ENCODE peak calls at places on chromosomes 3 and 15, in ten cellular contexts. A is astrocyte, G is HepG2, H is breast epithelium, I is upper lobe of left lung, O is AG09319, W is choroid plexus epithelial cell, N is pancreas, J is uterus, Y is astrocyte of the spinal cord. X is an unnamed sample.

GRCh38 chr3:197298858-197299854 is 744 bp upstream of the DLG1 start:
- DNase-seq in A (no peak), G (peak), H (peak), I (peak), O (no peak), W (peak), N (peak), J (peak), Y (peak), X (peak)

GRCh38 chr3:113496924-113497323 is 18.0 kb downstream of the SPICE1 start:
- DNase-seq in A (no peak), G (no peak), H (no peak), I (no peak), O (no peak), W (peak), N (no peak), J (no peak), Y (peak), X (peak)

GRCh38 chr3:157429703-157430102 is 6.9 kb upstream of the PTX3 start:
- DNase-seq in A (no peak), G (no peak), H (no peak), I (no peak), O (no peak), W (peak), N (no peak), J (no peak), Y (no peak), X (peak)

GRCh38 chr3:123749716-123750115 is 134.4 kb downstream of the MYLK start:
- DNase-seq in A (peak), G (peak), H (no peak), I (peak), O (peak), W (peak), N (no peak), J (no peak), Y (peak), X (peak)

GRCh38 chr15:70627734-70628541 is 135.4 kb downstream of the UACA start:
- DNase-seq in A (peak), G (no peak), H (no peak), I (no peak), O (no peak), W (peak), N (no peak), J (no peak), Y (peak), X (no peak)

GRCh38 chr15:70632981-70633380 is 130.4 kb downstream of the UACA start:
- DNase-seq in A (no peak), G (no peak), H (no peak), I (no peak), O (no peak), W (no peak), N (no peak), J (no peak), Y (no peak), X (no peak)

GRCh38 chr3:57135964-57136363 is 29.2 kb downstream of the IL17RD start:
- DNase-seq in A (no peak), G (no peak), H (no peak), I (no peak), O (no peak), W (no peak), N (no peak), J (no peak), Y (no peak), X (no peak)

GRCh38 chr3:130820976-130821375 is 72.9 kb upstream of the ATP2C1 start:
- DNase-seq in A (peak), G (peak), H (no peak), I (peak), O (no peak), W (peak), N (no peak), J (no peak), Y (peak), X (peak)

GRCh38 chr3:62622553-62623174 is 249.3 kb upstream of the FEZF2 start:
- DNase-seq in A (peak), G (peak), H (no peak), I (no peak), O (peak), W (peak), N (no peak), J (no peak), Y (peak), X (peak)

GRCh38 chr3:26622634-26623408 is at the start of gene LRRC3B:
- DNase-seq in A (no peak), G (no peak), H (no peak), I (no peak), O (no peak), W (no peak), N (no peak), J (no peak), Y (no peak), X (no peak)

GRCh38 chr3:112378989-112379692 is 46.2 kb downstream of the CD200 start:
- DNase-seq in A (peak), G (no peak), H (no peak), I (peak), O (no peak), W (peak), N (no peak), J (no peak), Y (peak), X (peak)

GRCh38 chr3:138729279-138729678 is 105.4 kb downstream of the PIK3CB start:
- DNase-seq in A (no peak), G (no peak), H (no peak), I (no peak), O (no peak), W (no peak), N (no peak), J (no peak), Y (no peak), X (no peak)

GRCh38 chr3:183317886-183318845 is 65.1 kb downstream of the B3GNT5 start:
- DNase-seq in A (peak), G (no peak), H (no peak), I (no peak), O (no peak), W (peak), N (no peak), J (no peak), Y (peak), X (peak)

GRCh38 chr15:42020713-42021273 is at the start of gene PLA2G4E:
- DNase-seq in A (no peak), G (no peak), H (no peak), I (no peak), O (no peak), W (no peak), N (no peak), J (no peak), Y (no peak), X (peak)

GRCh38 chr15:74525946-74526345 is 15.1 kb upstream of the ARID3B start:
- DNase-seq in A (peak), G (no peak), H (no peak), I (no peak), O (no peak), W (peak), N (no peak), J (no peak), Y (peak), X (peak)

GRCh38 chr3:96449341-96449740 is 365.1 kb upstream of the EPHA6 start:
- DNase-seq in A (no peak), G (no peak), H (no peak), I (no peak), O (no peak), W (no peak), N (no peak), J (no peak), Y (no peak), X (no peak)

GRCh38 chr3:170751083-170751893 is 118.7 kb downstream of the RPL22L1 start:
- DNase-seq in A (peak), G (no peak), H (peak), I (no peak), O (peak), W (peak), N (peak), J (peak), Y (peak), X (peak)

GRCh38 chr15:65212097-65212496 is 824 bp upstream of the CILP start:
- DNase-seq in A (no peak), G (peak), H (no peak), I (no peak), O (no peak), W (no peak), N (no peak), J (no peak), Y (no peak), X (peak)

GRCh38 chr15:82663186-82663600 is 16.0 kb upstream of the CPEB1 start:
- DNase-seq in A (peak), G (peak), H (no peak), I (no peak), O (no peak), W (peak), N (peak), J (no peak), Y (peak), X (peak)

GRCh38 chr3:138458774-138459499 is 24.5 kb downstream of the ESYT3 start:
- DNase-seq in A (no peak), G (no peak), H (peak), I (peak), O (no peak), W (no peak), N (no peak), J (no peak), Y (no peak), X (no peak)

GRCh38 chr15:33086500-33087141 is 107.9 kb downstream of the FMN1 start:
- DNase-seq in A (peak), G (peak), H (no peak), I (no peak), O (peak), W (peak), N (no peak), J (no peak), Y (peak), X (peak)

GRCh38 chr15:47705601-47706000 is 11.7 kb upstream of the SEMA6D start:
- DNase-seq in A (no peak), G (no peak), H (no peak), I (no peak), O (no peak), W (no peak), N (no peak), J (no peak), Y (no peak), X (no peak)

GRCh38 chr3:196431193-196432136 is 762 bp downstream of the UBXN7 start:
- DNase-seq in A (peak), G (peak), H (no peak), I (peak), O (no peak), W (peak), N (peak), J (peak), Y (peak), X (peak)

GRCh38 chr3:109918740-109919139 is 581.4 kb upstream of the DPPA4 start:
- DNase-seq in A (no peak), G (no peak), H (no peak), I (no peak), O (no peak), W (no peak), N (no peak), J (no peak), Y (no peak), X (no peak)

GRCh38 chr3:79015854-79016253 is 751.9 kb downstream of the ROBO1 start:
- DNase-seq in A (no peak), G (no peak), H (no peak), I (no peak), O (no peak), W (no peak), N (no peak), J (no peak), Y (no peak), X (no peak)

GRCh38 chr15:70099966-70100494 is 2.3 kb upstream of the TLE3 start:
- DNase-seq in A (no peak), G (no peak), H (no peak), I (no peak), O (no peak), W (no peak), N (no peak), J (no peak), Y (no peak), X (no peak)

GRCh38 chr15:61227269-61228024 is 1.7 kb downstream of the RORA start:
- DNase-seq in A (peak), G (no peak), H (no peak), I (no peak), O (no peak), W (peak), N (peak), J (peak), Y (peak), X (peak)

GRCh38 chr15:38192496-38192895 is 60.1 kb upstream of the SPRED1 start:
- DNase-seq in A (no peak), G (no peak), H (no peak), I (no peak), O (no peak), W (no peak), N (no peak), J (no peak), Y (no peak), X (no peak)

GRCh38 chr3:30984855-30985793 is 90.7 kb upstream of the GADL1 start:
- DNase-seq in A (peak), G (no peak), H (no peak), I (no peak), O (no peak), W (peak), N (no peak), J (no peak), Y (no peak), X (peak)

GRCh38 chr15:71237456-71238188 is 122.4 kb downstream of the THSD4 start:
- DNase-seq in A (peak), G (peak), H (no peak), I (no peak), O (peak), W (peak), N (no peak), J (peak), Y (peak), X (peak)

GRCh38 chr3:8713901-8714759 is 19.5 kb upstream of the CAV3 start:
- DNase-seq in A (no peak), G (peak), H (no peak), I (no peak), O (no peak), W (peak), N (no peak), J (no peak), Y (no peak), X (peak)

GRCh38 chr3:45477026-45477725 is 88.8 kb downstream of the LARS2 start:
- DNase-seq in A (peak), G (no peak), H (no peak), I (no peak), O (no peak), W (no peak), N (no peak), J (no peak), Y (peak), X (no peak)

GRCh38 chr3:72606005-72606800 is 242.0 kb downstream of the SHQ1 start:
- DNase-seq in A (no peak), G (peak), H (no peak), I (no peak), O (no peak), W (no peak), N (peak), J (no peak), Y (no peak), X (no peak)

GRCh38 chr15:99566157-99566900 is 545 bp downstream of the MEF2A start:
- DNase-seq in A (no peak), G (no peak), H (no peak), I (peak), O (no peak), W (no peak), N (peak), J (peak), Y (peak), X (peak)

GRCh38 chr3:104586344-104586743 is 780.4 kb upstream of the ALCAM start:
- DNase-seq in A (no peak), G (no peak), H (no peak), I (no peak), O (no peak), W (no peak), N (no peak), J (no peak), Y (no peak), X (no peak)

GRCh38 chr15:51223771-51224229 is 114.6 kb downstream of the CYP19A1 start:
- DNase-seq in A (peak), G (no peak), H (no peak), I (peak), O (peak), W (peak), N (no peak), J (no peak), Y (peak), X (peak)

GRCh38 chr3:43366466-43366865 is 80.1 kb downstream of the SNRK start:
- DNase-seq in A (no peak), G (no peak), H (no peak), I (no peak), O (no peak), W (no peak), N (no peak), J (no peak), Y (no peak), X (no peak)

GRCh38 chr3:13195374-13195773 is 122.1 kb upstream of the IQSEC1 start:
- DNase-seq in A (no peak), G (no peak), H (no peak), I (no peak), O (no peak), W (no peak), N (no peak), J (no peak), Y (no peak), X (no peak)

GRCh38 chr3:29426302-29427226 is 145.7 kb downstream of the RBMS3 start:
- DNase-seq in A (no peak), G (no peak), H (no peak), I (no peak), O (no peak), W (peak), N (no peak), J (no peak), Y (no peak), X (no peak)
- TF ChIP-seq CTCF in A (no peak), G (no peak), H (no peak), I (no peak), O (no peak), W (no peak), N (no peak), J (no peak), Y (no peak), X (no peak)

DNA sequence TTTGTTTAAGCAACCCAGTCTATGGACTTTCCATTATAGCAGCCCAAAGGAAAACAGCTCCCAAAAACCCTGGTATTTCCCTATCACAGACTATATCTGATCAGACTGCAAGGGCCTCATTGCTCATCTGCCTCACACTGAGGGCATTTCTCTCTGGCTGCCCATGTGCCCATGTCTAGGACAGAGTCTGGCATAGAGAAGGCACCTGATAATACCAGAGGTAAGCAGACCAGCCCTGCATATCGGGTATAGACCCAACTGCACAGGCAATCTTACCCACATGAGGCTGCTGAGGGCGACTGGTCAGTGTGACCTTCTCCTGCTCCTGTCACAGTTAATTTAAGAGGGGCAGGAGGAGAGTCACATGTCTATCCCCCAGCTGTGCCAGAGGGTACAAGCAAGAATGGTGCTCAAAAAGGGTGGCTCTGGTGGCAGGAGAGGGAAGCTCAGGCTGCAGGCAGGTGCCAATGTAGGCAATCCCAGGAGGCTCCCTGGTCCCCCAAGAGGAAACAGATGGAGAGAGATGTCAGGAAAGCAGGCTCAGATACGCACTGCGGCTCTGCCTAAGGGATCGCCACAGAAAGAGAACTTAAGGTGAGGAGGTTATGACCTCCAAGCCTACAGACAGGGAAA is 3.1 kb downstream of the CSRNP1 start:
- DNase-seq in A (no peak), G (no peak), H (no peak), I (no peak), O (no peak), W (no peak), N (no peak), J (no peak), Y (no peak), X (no peak)
- TF ChIP-seq CTCF in A (no peak), G (no peak), H (no peak), I (peak), O (no peak), W (peak), N (no peak), J (no peak), Y (peak), X (no peak)

DNA sequence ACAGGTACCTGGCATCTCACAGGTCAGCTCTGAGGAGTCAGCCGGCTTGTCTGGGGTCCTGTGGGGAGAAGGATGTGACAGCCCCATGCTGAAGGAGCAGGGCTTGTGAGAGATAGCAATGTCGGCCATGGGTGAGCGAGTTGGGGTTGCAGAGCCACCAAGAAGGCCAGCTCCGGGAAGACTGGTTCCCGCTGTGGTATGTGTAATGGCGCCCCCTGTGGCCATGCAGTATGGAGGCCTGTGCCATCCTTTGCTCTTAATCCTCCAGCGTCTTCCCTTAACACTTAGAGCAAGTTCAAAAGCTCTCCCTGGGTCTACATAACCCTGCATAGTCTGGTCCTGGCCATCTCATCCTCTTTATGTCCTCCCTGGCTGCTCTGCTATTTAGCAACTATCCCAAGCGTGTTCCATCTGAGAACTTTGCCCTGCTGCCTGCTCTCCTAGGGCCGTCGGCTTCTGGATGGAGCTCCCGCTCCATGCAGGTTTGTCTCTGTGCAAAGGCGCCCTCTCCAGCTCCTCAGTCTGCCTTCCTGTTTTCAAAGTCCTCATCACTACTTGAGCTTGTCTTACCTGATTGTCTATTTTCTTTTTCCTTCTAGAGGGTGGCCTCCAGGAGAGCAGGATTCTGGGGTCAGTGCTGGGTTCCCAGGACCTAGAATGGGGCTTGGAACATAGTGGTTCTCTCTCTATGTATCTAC is 40.8 kb upstream of the IQCF6 start:
- DNase-seq in A (no peak), G (peak), H (no peak), I (no peak), O (no peak), W (no peak), N (no peak), J (no peak), Y (no peak), X (peak)
- TF ChIP-seq CTCF in A (no peak), G (peak), H (no peak), I (no peak), O (no peak), W (peak), N (no peak), J (no peak), Y (peak), X (peak)

GRCh38 chr3:69853033-69853432 is 113.8 kb downstream of the MITF start:
- DNase-seq in A (no peak), G (no peak), H (no peak), I (no peak), O (no peak), W (no peak), N (no peak), J (no peak), Y (no peak), X (no peak)

GRCh38 chr3:69861556-69861955 is 122.3 kb downstream of the MITF start:
- DNase-seq in A (no peak), G (no peak), H (no peak), I (no peak), O (no peak), W (no peak), N (no peak), J (no peak), Y (no peak), X (no peak)

GRCh38 chr3:69856965-69857364 is 117.7 kb downstream of the MITF start:
- DNase-seq in A (no peak), G (no peak), H (no peak), I (no peak), O (no peak), W (no peak), N (no peak), J (no peak), Y (no peak), X (no peak)

GRCh38 chr3:69850849-69851248 is 111.6 kb downstream of the MITF start:
- DNase-seq in A (no peak), G (no peak), H (no peak), I (no peak), O (no peak), W (no peak), N (no peak), J (no peak), Y (no peak), X (no peak)

GRCh38 chr3:69855436-69856162 is 116.3 kb downstream of the MITF start:
- DNase-seq in A (peak), G (no peak), H (no peak), I (no peak), O (peak), W (peak), N (no peak), J (no peak), Y (peak), X (peak)
- TF ChIP-seq CTCF in A (peak), G (no peak), H (no peak), I (no peak), O (peak), W (peak), N (peak), J (peak), Y (peak), X (peak)

GRCh38 chr3:97821810-97822775 is at the start of gene CRYBG3:
- DNase-seq in A (peak), G (peak), H (peak), I (peak), O (peak), W (peak), N (peak), J (peak), Y (peak), X (peak)
- TF ChIP-seq CTCF in A (no peak), G (peak), H (no peak), I (peak), O (peak), W (peak), N (no peak), J (peak), Y (peak), X (no peak)

DNA sequence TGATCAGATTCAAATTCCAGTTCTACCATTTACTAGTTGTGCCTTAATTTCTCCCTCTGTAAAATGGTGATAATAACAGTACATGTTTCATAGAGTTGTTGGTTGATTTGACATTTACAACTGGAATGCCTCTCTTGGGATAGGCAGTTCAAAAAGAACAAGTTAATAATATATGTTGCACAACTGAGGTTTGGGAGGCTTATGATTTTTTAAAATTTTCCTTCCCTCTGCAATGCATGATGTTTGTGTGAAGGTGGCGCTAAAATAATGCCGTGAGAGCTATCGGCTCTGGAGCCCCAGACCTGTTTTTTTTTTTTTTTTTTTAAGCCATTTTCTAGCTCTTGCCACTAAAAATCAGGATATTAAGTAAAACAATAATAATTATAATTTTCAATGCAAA is 18.6 kb downstream of the DNAJB11 start:
- DNase-seq in A (no peak), G (peak), H (no peak), I (no peak), O (no peak), W (peak), N (no peak), J (no peak), Y (no peak), X (peak)
- TF ChIP-seq CTCF in A (peak), G (peak), H (no peak), I (no peak), O (no peak), W (peak), N (no peak), J (no peak), Y (peak), X (peak)

X was measured in MCF 10A.